ENCODE peak calls at places on chromosomes 1 and 21, in seven cellular contexts. C is heart left ventricle; F is CD8-positive, alpha-beta T cell; A is GM12864; X is uterus; Y is left lung; U is heart right ventricle. O is an unnamed sample.

GRCh38 chr21:14922980-14923379 is 141.8 kb downstream of the NRIP1 start:
- DNase-seq in U (no peak), X (no peak), Y (no peak), C (no peak), A (no peak), F (no peak), O (no peak)

GRCh38 chr1:20371411-20371810 is 80.7 kb downstream of the VWA5B1 start:
- DNase-seq in A (no peak), F (no peak), U (no peak), X (no peak), Y (no peak), C (no peak), O (no peak)

GRCh38 chr1:72282690-72283203 is 408 bp upstream of the NEGR1 start:
- DNase-seq in U (peak; percentile 86), A (no peak), Y (peak; percentile 94), F (peak; percentile 61), X (peak; percentile 83), C (peak; percentile 91), O (peak; percentile 57)

GRCh38 chr1:2180297-2181245 is 14.0 kb downstream of the FAAP20 start:
- DNase-seq in F (no peak), Y (no peak), X (no peak), A (no peak), U (no peak), C (no peak), O (no peak)

GRCh38 chr21:36700961-36701911 is 2.3 kb downstream of the SIM2 start:
- DNase-seq in A (no peak), X (no peak), U (no peak), C (no peak), F (no peak), Y (peak; percentile 69), O (peak; percentile 46)

GRCh38 chr1:53706356-53706755 is 32.6 kb downstream of the GLIS1 start:
- DNase-seq in X (no peak), C (no peak), F (no peak), A (no peak), Y (no peak), U (no peak), O (no peak)

GRCh38 chr1:43559714-43560113 is 29.0 kb downstream of the PTPRF start:
- DNase-seq in Y (no peak), C (no peak), A (no peak), X (no peak), F (no peak), U (no peak), O (no peak)

GRCh38 chr21:36422279-36423098 is 37.3 kb downstream of the CHAF1B start:
- DNase-seq in C (peak; percentile 48), A (peak; percentile 13), U (peak; percentile 34), X (no peak), Y (no peak), F (peak; percentile 22), O (peak; percentile 74)

GRCh38 chr1:171751208-171751607 is 9.3 kb upstream of the VAMP4 start:
- DNase-seq in A (no peak), F (no peak), C (no peak), X (no peak), U (no peak), Y (no peak), O (no peak)

GRCh38 chr1:112638109-112638426 is 18.4 kb downstream of the CAPZA1 start:
- DNase-seq in F (no peak), A (no peak), Y (no peak), C (no peak), U (no peak), X (no peak), O (no peak)

GRCh38 chr1:167297222-167298214 is 76.8 kb downstream of the POU2F1 start:
- DNase-seq in X (no peak), A (no peak), F (no peak), Y (no peak), U (no peak), C (no peak), O (no peak)

GRCh38 chr1:34460193-34460592 is 283.5 kb downstream of the C1orf94 start:
- DNase-seq in F (peak; percentile 30), A (peak; percentile 42), C (no peak), U (no peak), X (no peak), Y (no peak), O (peak; percentile 67)

GRCh38 chr1:20417581-20417980 is 68.4 kb downstream of the CAMK2N1 start:
- DNase-seq in A (no peak), C (no peak), U (no peak), X (no peak), F (no peak), Y (no peak), O (no peak)

GRCh38 chr1:153081736-153082135 is 10.3 kb upstream of the SPRR2B start:
- DNase-seq in A (no peak), X (no peak), Y (no peak), U (no peak), C (no peak), F (no peak), O (no peak)

GRCh38 chr1:97489834-97490233 is 431.0 kb downstream of the DPYD start:
- DNase-seq in A (no peak), F (no peak), Y (no peak), U (no peak), X (no peak), C (no peak), O (no peak)

GRCh38 chr1:197801684-197802083 is 26.4 kb upstream of the DENND1B start:
- DNase-seq in U (no peak), C (no peak), A (no peak), F (no peak), Y (no peak), X (no peak), O (no peak)

GRCh38 chr1:112881742-112882127 is 74.3 kb downstream of the SLC16A1 start:
- DNase-seq in U (no peak), X (no peak), C (no peak), F (no peak), Y (no peak), A (no peak), O (no peak)

GRCh38 chr1:64309468-64309867 is 106.0 kb downstream of the UBE2U start:
- DNase-seq in F (no peak), X (no peak), C (no peak), U (no peak), A (no peak), Y (no peak), O (no peak)

GRCh38 chr21:27134513-27134912 is 167.6 kb upstream of the ADAMTS5 start:
- DNase-seq in U (no peak), F (no peak), Y (no peak), A (no peak), X (no peak), C (no peak), O (no peak)

GRCh38 chr1:47559944-47560695 is 122.3 kb downstream of the FOXD2 start:
- DNase-seq in Y (no peak), X (no peak), A (no peak), C (no peak), F (no peak), U (no peak), O (no peak)

GRCh38 chr1:208233546-208233945 is 10.6 kb downstream of the PLXNA2 start:
- DNase-seq in F (no peak), C (peak; percentile 43), A (no peak), U (no peak), Y (peak; percentile 81), X (no peak), O (no peak)

GRCh38 chr1:81549588-81550127 is 251.1 kb upstream of the ADGRL2 start:
- DNase-seq in Y (no peak), F (no peak), U (no peak), C (no peak), A (peak; percentile 27), X (no peak), O (peak; percentile 20)

GRCh38 chr1:1602321-1602931 is 2.5 kb upstream of the FNDC10 start:
- DNase-seq in U (no peak), Y (peak; percentile 17), X (no peak), C (no peak), A (peak; percentile 41), F (no peak), O (peak; percentile 88)

GRCh38 chr21:28193189-28193588 is 799.5 kb downstream of the LTN1 start:
- DNase-seq in A (no peak), F (no peak), Y (no peak), U (no peak), C (no peak), X (no peak), O (no peak)
- TF ChIP-seq CTCF in A (no peak), F (no peak), Y (no peak), U (no peak), C (no peak), X (no peak), O (no peak)

DNA sequence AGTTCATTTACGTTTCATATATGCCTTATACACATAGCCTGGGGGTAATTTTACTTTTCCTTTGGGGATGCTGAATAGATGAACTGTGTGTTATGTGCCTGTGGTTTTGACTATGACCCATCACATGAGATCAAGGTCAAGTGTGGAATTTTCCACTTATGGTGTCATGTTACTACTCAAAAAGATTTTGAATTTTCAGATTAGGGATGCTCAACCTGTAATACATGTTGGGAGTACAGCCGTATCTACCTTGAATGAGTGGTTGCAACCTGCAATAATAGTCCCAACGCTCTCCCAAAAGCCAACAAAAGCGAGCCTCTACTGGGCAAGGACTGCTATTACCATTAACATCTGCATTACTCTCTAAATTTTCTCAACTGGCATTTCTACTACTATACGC is 68.5 kb upstream of the SDC3 start:
- DNase-seq in F (no peak), X (no peak), C (no peak), U (no peak), Y (no peak), A (no peak), O (no peak)
- TF ChIP-seq CTCF in F (no peak), X (no peak), C (peak; percentile 24), U (peak; percentile 18), Y (no peak), A (peak; percentile 26), O (peak; percentile 16)

DNA sequence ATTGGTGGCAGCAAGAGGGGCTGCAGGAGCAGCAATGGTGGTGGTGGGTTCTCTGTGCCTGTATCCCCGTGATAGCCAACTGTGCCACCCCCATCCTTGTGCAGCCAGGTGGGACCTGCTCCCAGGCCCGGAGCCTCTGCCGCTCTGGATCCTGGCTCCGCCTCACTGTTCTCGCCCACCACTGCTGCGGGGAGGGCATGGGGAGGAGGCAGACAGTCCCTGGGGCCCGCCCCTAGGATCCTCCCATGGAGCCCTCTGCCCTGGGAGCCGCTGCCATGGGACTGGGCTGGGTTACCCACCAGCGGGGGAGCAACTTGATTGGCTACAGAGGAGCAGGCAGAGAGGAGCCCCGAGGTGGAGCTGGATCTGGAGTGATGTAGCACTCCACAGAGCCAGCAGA is 31.6 kb downstream of the CD1D start:
- DNase-seq in Y (no peak), X (no peak), C (no peak), U (no peak), A (no peak), F (no peak), O (no peak)
- TF ChIP-seq CTCF in Y (no peak), X (no peak), C (no peak), U (no peak), A (no peak), F (no peak), O (no peak)

DNA sequence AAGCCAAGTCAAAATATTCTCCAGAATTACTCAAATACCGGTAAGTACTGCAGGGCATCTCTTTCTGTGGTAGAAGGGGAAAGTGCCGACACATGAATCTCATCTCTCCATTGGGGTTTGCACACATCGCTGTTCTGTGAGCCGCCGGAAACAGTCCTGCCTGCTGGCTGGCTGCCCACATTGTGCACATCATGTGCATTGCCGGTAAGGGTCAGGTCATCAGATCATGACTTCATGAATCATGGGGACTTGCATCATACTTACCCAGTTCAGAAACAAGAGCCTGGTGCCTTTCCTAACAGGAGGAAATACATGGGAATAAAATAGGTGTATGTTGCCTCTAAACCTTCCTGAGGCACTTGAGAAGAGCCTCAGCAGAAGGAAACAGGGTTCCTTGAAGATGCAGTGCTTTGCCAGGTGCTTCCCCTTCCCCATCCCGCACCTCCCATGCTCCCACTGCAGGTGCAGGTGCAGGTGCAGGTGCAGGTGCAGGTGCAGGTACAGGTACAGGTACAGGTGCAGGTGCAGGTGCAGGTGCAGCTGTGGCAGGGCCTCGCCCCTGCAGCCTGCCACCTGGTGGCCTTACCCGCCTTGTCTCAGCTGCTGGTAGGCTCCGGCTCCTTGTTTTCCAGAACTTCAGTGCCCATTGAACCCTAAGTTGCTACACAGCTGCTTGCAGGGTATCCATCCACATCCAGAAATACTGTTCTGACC is 26.5 kb downstream of the GPR137B start:
- DNase-seq in A (no peak), X (peak; percentile 57), C (peak; percentile 68), F (no peak), U (peak; percentile 46), Y (no peak), O (no peak)
- TF ChIP-seq CTCF in A (peak; percentile 33), X (no peak), C (no peak), F (no peak), U (no peak), Y (no peak), O (no peak)